ENCODE peak calls at places on chromosomes 7 and 10, in seven cellular contexts. One of them, this sample, is unnamed. For H3K4me1, H3K36me3 and H3K27me3, the result is how much of the 10 kb centered on the place peaks cover.

GRCh38 chr7:11373546-11374142 is 400.0 kb downstream of the PHF14 start:
- DNase-seq in DND-41: no peak
- DNase-seq in CD4-positive, alpha-beta memory T cell: no peak
- DNase-seq in PC-9: no peak
- DNase-seq in uterus: no peak
- DNase-seq in Caco-2: no peak
- DNase-seq in SK-N-SH: peak
- DNase-seq in this sample: peak

GRCh38 chr10:4470231-4470840 is 355.7 kb upstream of the AKR1E2 start:
- DNase-seq in PC-9: peak
- DNase-seq in SK-N-SH: no peak
- DNase-seq in CD4-positive, alpha-beta memory T cell: no peak
- DNase-seq in uterus: no peak
- DNase-seq in Caco-2: no peak
- DNase-seq in DND-41: no peak
- DNase-seq in this sample: no peak

GRCh38 chr7:159102681-159103381 is 41.8 kb downstream of the VIPR2 start:
- DNase-seq in PC-9: no peak
- DNase-seq in uterus: peak
- DNase-seq in CD4-positive, alpha-beta memory T cell: no peak
- DNase-seq in SK-N-SH: peak
- DNase-seq in DND-41: no peak
- DNase-seq in Caco-2: peak
- DNase-seq in this sample: no peak

GRCh38 chr10:79079490-79080355 is 11.0 kb downstream of the ZMIZ1 start:
- DNase-seq in CD4-positive, alpha-beta memory T cell: no peak
- DNase-seq in PC-9: peak
- DNase-seq in uterus: no peak
- DNase-seq in Caco-2: no peak
- DNase-seq in DND-41: no peak
- DNase-seq in SK-N-SH: no peak
- DNase-seq in this sample: no peak

GRCh38 chr7:78953726-78954363 is 499.6 kb downstream of the MAGI2 start:
- DNase-seq in DND-41: no peak
- DNase-seq in CD4-positive, alpha-beta memory T cell: no peak
- DNase-seq in Caco-2: no peak
- DNase-seq in uterus: no peak
- DNase-seq in SK-N-SH: no peak
- DNase-seq in PC-9: no peak
- DNase-seq in this sample: no peak

GRCh38 chr10:18594574-18595156 is 56.7 kb downstream of the NSUN6 start:
- DNase-seq in DND-41: no peak
- DNase-seq in PC-9: no peak
- DNase-seq in uterus: no peak
- DNase-seq in SK-N-SH: no peak
- DNase-seq in CD4-positive, alpha-beta memory T cell: no peak
- DNase-seq in Caco-2: peak
- DNase-seq in this sample: peak

GRCh38 chr7:104960741-104961479 is 53.1 kb upstream of the KMT2E start:
- DNase-seq in Caco-2: no peak
- DNase-seq in CD4-positive, alpha-beta memory T cell: no peak
- DNase-seq in uterus: no peak
- DNase-seq in DND-41: no peak
- DNase-seq in PC-9: no peak
- DNase-seq in SK-N-SH: no peak
- DNase-seq in this sample: peak

GRCh38 chr10:7941576-7941975 is 112.9 kb upstream of the GATA3 start:
- DNase-seq in Caco-2: no peak
- DNase-seq in SK-N-SH: no peak
- DNase-seq in DND-41: no peak
- DNase-seq in PC-9: no peak
- DNase-seq in uterus: no peak
- DNase-seq in CD4-positive, alpha-beta memory T cell: no peak
- DNase-seq in this sample: no peak

GRCh38 chr10:73940634-73941221 is 29.8 kb downstream of the PLAU start:
- DNase-seq in CD4-positive, alpha-beta memory T cell: peak
- DNase-seq in uterus: peak
- DNase-seq in SK-N-SH: peak
- DNase-seq in DND-41: peak
- DNase-seq in PC-9: peak
- DNase-seq in Caco-2: peak
- DNase-seq in this sample: peak

GRCh38 chr10:102404361-102405107 is 9.0 kb downstream of the NFKB2 start:
- DNase-seq in DND-41: no peak
- DNase-seq in uterus: no peak
- DNase-seq in PC-9: no peak
- DNase-seq in CD4-positive, alpha-beta memory T cell: no peak
- DNase-seq in SK-N-SH: no peak
- DNase-seq in Caco-2: no peak
- DNase-seq in this sample: no peak

GRCh38 chr7:56040691-56041090 is 10.6 kb downstream of the PSPH start:
- DNase-seq in DND-41: no peak
- DNase-seq in SK-N-SH: no peak
- DNase-seq in CD4-positive, alpha-beta memory T cell: no peak
- DNase-seq in uterus: no peak
- DNase-seq in Caco-2: peak
- DNase-seq in PC-9: no peak
- DNase-seq in this sample: peak

GRCh38 chr7:120959929-120960484 is 9.4 kb downstream of the ING3 start:
- DNase-seq in PC-9: no peak
- DNase-seq in SK-N-SH: no peak
- DNase-seq in CD4-positive, alpha-beta memory T cell: no peak
- DNase-seq in Caco-2: no peak
- DNase-seq in DND-41: no peak
- DNase-seq in uterus: no peak
- DNase-seq in this sample: no peak

DNA sequence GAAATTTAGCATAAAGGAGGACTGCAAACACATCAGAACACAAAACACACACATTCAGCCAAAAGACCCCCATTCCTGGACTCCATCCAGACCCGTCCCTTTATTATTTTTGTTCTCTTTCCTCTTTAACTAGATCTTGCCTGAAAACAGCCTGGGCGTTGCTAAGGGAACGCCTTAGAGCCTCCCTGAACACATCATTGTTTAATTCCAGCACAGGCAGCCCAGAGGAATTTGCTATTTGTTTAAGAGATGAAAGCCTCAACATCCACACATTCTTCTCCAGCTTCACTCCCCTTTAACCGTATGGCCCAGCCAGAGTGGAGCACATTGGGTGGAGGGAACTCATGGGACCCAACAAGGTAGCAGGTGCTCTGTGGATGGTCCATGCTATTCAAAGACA is 44.1 kb upstream of the PODXL start:
- DNase-seq in SK-N-SH: no peak
- DNase-seq in PC-9: no peak
- DNase-seq in uterus: no peak
- DNase-seq in Caco-2: peak
- DNase-seq in CD4-positive, alpha-beta memory T cell: no peak
- DNase-seq in DND-41: no peak
- DNase-seq in this sample: no peak
- H3K4me1 ChIP-seq in SK-N-SH: under half
- H3K4me1 ChIP-seq in PC-9: under half
- H3K4me1 ChIP-seq in uterus: under half
- H3K4me1 ChIP-seq in Caco-2: half or more
- H3K4me1 ChIP-seq in CD4-positive, alpha-beta memory T cell: under half
- H3K4me1 ChIP-seq in DND-41: under half
- H3K4me1 ChIP-seq in this sample: under half

GRCh38 chr10:128063736-128064614 is 62.2 kb downstream of the MKI67 start:
- DNase-seq in uterus: no peak
- DNase-seq in CD4-positive, alpha-beta memory T cell: no peak
- DNase-seq in DND-41: peak
- DNase-seq in Caco-2: peak
- DNase-seq in SK-N-SH: no peak
- DNase-seq in PC-9: no peak
- DNase-seq in this sample: no peak
- H3K36me3 ChIP-seq in uterus: under half
- H3K36me3 ChIP-seq in CD4-positive, alpha-beta memory T cell: under half
- H3K36me3 ChIP-seq in DND-41: half or more
- H3K36me3 ChIP-seq in Caco-2: under half
- H3K36me3 ChIP-seq in SK-N-SH: under half
- H3K36me3 ChIP-seq in PC-9: under half
- H3K36me3 ChIP-seq in this sample: under half

GRCh38 chr10:49223205-49223604 is 35.0 kb upstream of the TMEM273 start:
- DNase-seq in PC-9: no peak
- DNase-seq in DND-41: peak
- DNase-seq in SK-N-SH: no peak
- DNase-seq in Caco-2: no peak
- DNase-seq in CD4-positive, alpha-beta memory T cell: no peak
- DNase-seq in uterus: no peak
- DNase-seq in this sample: no peak
- H3K27me3 ChIP-seq in PC-9: under half
- H3K27me3 ChIP-seq in DND-41: under half
- H3K27me3 ChIP-seq in SK-N-SH: under half
- H3K27me3 ChIP-seq in Caco-2: under half
- H3K27me3 ChIP-seq in CD4-positive, alpha-beta memory T cell: under half
- H3K27me3 ChIP-seq in uterus: under half
- H3K27me3 ChIP-seq in this sample: under half

GRCh38 chr10:125017547-125018298 is 75.8 kb downstream of the ZRANB1 start:
- DNase-seq in Caco-2: no peak
- DNase-seq in CD4-positive, alpha-beta memory T cell: no peak
- DNase-seq in PC-9: no peak
- DNase-seq in uterus: no peak
- DNase-seq in DND-41: no peak
- DNase-seq in SK-N-SH: no peak
- DNase-seq in this sample: no peak
- H3K4me1 ChIP-seq in Caco-2: under half
- H3K4me1 ChIP-seq in CD4-positive, alpha-beta memory T cell: under half
- H3K4me1 ChIP-seq in PC-9: under half
- H3K4me1 ChIP-seq in uterus: under half
- H3K4me1 ChIP-seq in DND-41: under half
- H3K4me1 ChIP-seq in SK-N-SH: half or more
- H3K4me1 ChIP-seq in this sample: under half

DNA sequence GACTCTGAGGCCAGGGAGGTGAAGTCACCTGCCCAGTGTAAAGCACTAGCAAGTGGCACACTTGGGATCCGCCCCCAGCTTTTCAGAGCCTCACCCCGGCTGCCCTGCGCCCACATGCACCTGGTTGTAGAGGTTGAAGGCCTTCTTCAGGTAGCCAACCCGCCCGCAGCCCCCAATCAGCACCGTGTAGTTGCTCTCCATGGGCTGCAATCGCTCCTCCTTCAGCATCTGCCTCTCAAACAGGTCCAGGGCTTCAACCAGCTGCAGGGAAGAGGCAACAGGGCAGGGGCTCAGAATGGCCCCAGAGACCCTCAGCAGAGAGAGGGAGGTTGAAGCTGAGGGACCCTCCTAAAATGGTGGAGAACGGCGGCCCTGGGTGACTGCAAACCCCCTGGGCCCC is 5.4 kb downstream of the PTCD1 start:
- DNase-seq in DND-41: no peak
- DNase-seq in SK-N-SH: no peak
- DNase-seq in Caco-2: no peak
- DNase-seq in PC-9: no peak
- DNase-seq in CD4-positive, alpha-beta memory T cell: no peak
- DNase-seq in uterus: no peak
- DNase-seq in this sample: no peak
- H3K36me3 ChIP-seq in DND-41: half or more
- H3K36me3 ChIP-seq in SK-N-SH: under half
- H3K36me3 ChIP-seq in Caco-2: under half
- H3K36me3 ChIP-seq in PC-9: under half
- H3K36me3 ChIP-seq in CD4-positive, alpha-beta memory T cell: under half
- H3K36me3 ChIP-seq in uterus: under half
- H3K36me3 ChIP-seq in this sample: under half

GRCh38 chr10:99451981-99452380 is 21.6 kb upstream of the GOT1 start:
- DNase-seq in CD4-positive, alpha-beta memory T cell: no peak
- DNase-seq in SK-N-SH: no peak
- DNase-seq in uterus: no peak
- DNase-seq in Caco-2: no peak
- DNase-seq in DND-41: no peak
- DNase-seq in PC-9: no peak
- DNase-seq in this sample: no peak
- H3K27me3 ChIP-seq in CD4-positive, alpha-beta memory T cell: under half
- H3K27me3 ChIP-seq in SK-N-SH: half or more
- H3K27me3 ChIP-seq in uterus: under half
- H3K27me3 ChIP-seq in Caco-2: under half
- H3K27me3 ChIP-seq in DND-41: under half
- H3K27me3 ChIP-seq in PC-9: under half
- H3K27me3 ChIP-seq in this sample: under half

DNA sequence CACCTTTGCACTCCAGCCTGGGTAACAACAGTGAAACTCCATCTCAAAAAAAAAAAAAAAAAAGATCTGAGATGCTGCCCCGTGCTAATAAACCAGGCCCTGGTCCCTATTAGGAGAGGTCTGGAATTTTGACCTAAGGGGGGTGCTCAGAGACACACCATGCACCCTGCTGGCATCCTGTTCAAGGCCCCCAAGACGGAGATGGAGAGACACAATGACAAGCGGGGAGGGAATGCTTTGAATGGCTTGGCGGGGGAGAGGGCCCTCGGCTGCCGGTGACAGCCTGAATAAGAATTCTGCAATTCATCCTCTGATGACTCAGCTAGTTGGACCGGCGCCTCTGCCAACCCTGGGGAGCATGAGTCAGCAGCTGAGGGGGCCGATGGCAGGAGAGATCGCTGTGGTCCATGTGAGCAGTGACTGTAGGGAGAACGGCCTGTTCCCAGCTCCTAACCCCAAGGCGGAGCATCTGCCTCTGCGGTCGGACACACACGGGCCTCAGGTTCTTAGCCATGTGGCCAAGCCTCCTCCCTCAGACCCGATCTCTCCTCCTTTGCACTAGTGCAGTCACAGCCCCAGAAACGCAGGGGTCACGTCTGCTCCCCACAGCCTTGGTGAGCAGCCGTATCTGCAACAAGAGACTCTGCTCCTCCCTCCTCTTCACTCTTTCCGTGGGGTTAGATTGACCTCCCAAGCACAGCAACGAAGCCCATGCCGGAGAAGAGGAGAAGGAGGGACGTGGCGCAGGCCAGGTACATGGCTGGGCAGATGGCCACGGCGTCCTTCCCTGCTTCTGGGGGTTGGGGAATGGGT is 14.9 kb downstream of the TRIM56 start:
- DNase-seq in PC-9: peak
- DNase-seq in DND-41: no peak
- DNase-seq in Caco-2: peak
- DNase-seq in CD4-positive, alpha-beta memory T cell: no peak
- DNase-seq in SK-N-SH: peak
- DNase-seq in uterus: peak
- DNase-seq in this sample: peak
- H3K4me1 ChIP-seq in PC-9: half or more
- H3K4me1 ChIP-seq in DND-41: under half
- H3K4me1 ChIP-seq in Caco-2: under half
- H3K4me1 ChIP-seq in CD4-positive, alpha-beta memory T cell: under half
- H3K4me1 ChIP-seq in SK-N-SH: under half
- H3K4me1 ChIP-seq in uterus: under half
- H3K4me1 ChIP-seq in this sample: under half